ENCODE peak calls at places on chromosomes 16 and 17, in four cellular contexts. One of them, this sample, is unnamed.

GRCh38 chr16:2948807-2949704 is 15.0 kb upstream of the KREMEN2 start:
- DNase-seq in fibroblast of lung: no peak
- DNase-seq in heart right ventricle: no peak
- DNase-seq in ovary: peak; percentile 15
- DNase-seq in this sample: no peak

GRCh38 chr16:10598157-10598556 is 17.8 kb upstream of the EMP2 start:
- DNase-seq in ovary: no peak
- DNase-seq in fibroblast of lung: no peak
- DNase-seq in heart right ventricle: peak; percentile 74
- DNase-seq in this sample: peak; percentile 92

GRCh38 chr16:89484923-89485679 is 5.3 kb downstream of the ANKRD11 start:
- DNase-seq in fibroblast of lung: no peak
- DNase-seq in ovary: no peak
- DNase-seq in heart right ventricle: no peak
- DNase-seq in this sample: no peak

GRCh38 chr16:50266337-50267091 is at the start of gene ADCY7:
- DNase-seq in heart right ventricle: peak; percentile 49
- DNase-seq in fibroblast of lung: peak; percentile 91
- DNase-seq in ovary: peak; percentile 73
- DNase-seq in this sample: peak; percentile 84

GRCh38 chr17:4903051-4903818 is at the start of gene CHRNE:
- DNase-seq in heart right ventricle: peak; percentile 81
- DNase-seq in fibroblast of lung: peak; percentile 68
- DNase-seq in ovary: peak; percentile 73
- DNase-seq in this sample: peak; percentile 92

GRCh38 chr16:78317871-78318270 is 218.4 kb downstream of the WWOX start:
- DNase-seq in fibroblast of lung: no peak
- DNase-seq in ovary: no peak
- DNase-seq in heart right ventricle: peak; percentile 60
- DNase-seq in this sample: no peak

GRCh38 chr17:28326114-28326513 is 7.1 kb downstream of the TMEM97 start:
- DNase-seq in fibroblast of lung: no peak
- DNase-seq in ovary: no peak
- DNase-seq in heart right ventricle: no peak
- DNase-seq in this sample: no peak

GRCh38 chr16:5874899-5875298 is 777.3 kb upstream of the EEF2KMT start:
- DNase-seq in heart right ventricle: no peak
- DNase-seq in ovary: no peak
- DNase-seq in fibroblast of lung: peak; percentile 86
- DNase-seq in this sample: no peak

GRCh38 chr16:66840883-66841282 is 3.3 kb upstream of the CA7 start:
- DNase-seq in fibroblast of lung: no peak
- DNase-seq in heart right ventricle: no peak
- DNase-seq in ovary: no peak
- DNase-seq in this sample: no peak

GRCh38 chr16:81444448-81445121 is at the start of gene CMIP:
- DNase-seq in heart right ventricle: peak; percentile 87
- DNase-seq in ovary: peak; percentile 93
- DNase-seq in fibroblast of lung: peak; percentile 72
- DNase-seq in this sample: peak; percentile 85

GRCh38 chr17:7241047-7241733 is 1.1 kb downstream of the GABARAP start:
- DNase-seq in fibroblast of lung: no peak
- DNase-seq in ovary: no peak
- DNase-seq in heart right ventricle: no peak
- DNase-seq in this sample: no peak

GRCh38 chr16:17556276-17557052 is 85.7 kb upstream of the XYLT1 start:
- DNase-seq in heart right ventricle: no peak
- DNase-seq in ovary: no peak
- DNase-seq in fibroblast of lung: peak; percentile 63
- DNase-seq in this sample: no peak

GRCh38 chr17:60947100-60947499 is 269.4 kb downstream of the BCAS3 start:
- DNase-seq in ovary: no peak
- DNase-seq in fibroblast of lung: peak; percentile 62
- DNase-seq in heart right ventricle: no peak
- DNase-seq in this sample: no peak

GRCh38 chr17:8494506-8495111 is 58.9 kb downstream of the NDEL1 start:
- DNase-seq in fibroblast of lung: no peak
- DNase-seq in heart right ventricle: no peak
- DNase-seq in ovary: no peak
- DNase-seq in this sample: no peak

GRCh38 chr17:57143341-57143740 is 58.3 kb downstream of the AKAP1 start:
- DNase-seq in heart right ventricle: no peak
- DNase-seq in fibroblast of lung: peak; percentile 24
- DNase-seq in ovary: no peak
- DNase-seq in this sample: no peak

GRCh38 chr17:48413613-48414405 is 16.2 kb downstream of the SKAP1 start:
- DNase-seq in fibroblast of lung: no peak
- DNase-seq in ovary: no peak
- DNase-seq in heart right ventricle: no peak
- DNase-seq in this sample: no peak

GRCh38 chr17:47239663-47240374 is 13.8 kb upstream of the ITGB3 start:
- DNase-seq in fibroblast of lung: peak; percentile 97
- DNase-seq in ovary: no peak
- DNase-seq in heart right ventricle: peak; percentile 88
- DNase-seq in this sample: peak; percentile 65

GRCh38 chr16:30521873-30522641 is 4.3 kb downstream of the ZNF768 start:
- DNase-seq in heart right ventricle: no peak
- DNase-seq in ovary: no peak
- DNase-seq in fibroblast of lung: no peak
- DNase-seq in this sample: peak; percentile 43

GRCh38 chr16:14374451-14375131 is 255.5 kb downstream of the PARN start:
- DNase-seq in ovary: no peak
- DNase-seq in heart right ventricle: no peak
- DNase-seq in fibroblast of lung: no peak
- DNase-seq in this sample: no peak

GRCh38 chr16:66254751-66255150 is 111.7 kb upstream of the CDH5 start:
- DNase-seq in fibroblast of lung: peak; percentile 67
- DNase-seq in ovary: no peak
- DNase-seq in heart right ventricle: no peak
- DNase-seq in this sample: no peak

GRCh38 chr17:31537558-31537957 is 146.1 kb downstream of the RAB11FIP4 start:
- DNase-seq in fibroblast of lung: peak; percentile 63
- DNase-seq in heart right ventricle: no peak
- DNase-seq in ovary: peak; percentile 47
- DNase-seq in this sample: no peak

GRCh38 chr17:67027031-67027628 is 17.2 kb upstream of the CACNG1 start:
- DNase-seq in fibroblast of lung: peak; percentile 20
- DNase-seq in ovary: no peak
- DNase-seq in heart right ventricle: peak; percentile 23
- DNase-seq in this sample: no peak

GRCh38 chr17:43958953-43959352 is 5.2 kb upstream of the PYY start:
- DNase-seq in heart right ventricle: no peak
- DNase-seq in ovary: no peak
- DNase-seq in fibroblast of lung: no peak
- DNase-seq in this sample: no peak

GRCh38 chr17:29640413-29640812 is 17.7 kb upstream of the CORO6 start:
- DNase-seq in heart right ventricle: peak; percentile 23
- DNase-seq in fibroblast of lung: peak; percentile 60
- DNase-seq in ovary: no peak
- DNase-seq in this sample: no peak

GRCh38 chr17:42891539-42892152 is 9.0 kb upstream of the G6PC1 start:
- DNase-seq in ovary: peak; percentile 62
- DNase-seq in fibroblast of lung: peak; percentile 35
- DNase-seq in heart right ventricle: peak; percentile 66
- DNase-seq in this sample: no peak

GRCh38 chr16:1592446-1592845 is 19.4 kb downstream of the IFT140 start:
- DNase-seq in fibroblast of lung: no peak
- DNase-seq in heart right ventricle: no peak
- DNase-seq in ovary: no peak
- DNase-seq in this sample: no peak

GRCh38 chr16:27379919-27380318 is 22.1 kb upstream of the IL21R start:
- DNase-seq in fibroblast of lung: no peak
- DNase-seq in ovary: no peak
- DNase-seq in heart right ventricle: no peak
- DNase-seq in this sample: no peak

GRCh38 chr16:51723016-51723724 is 572.1 kb upstream of the SALL1 start:
- DNase-seq in ovary: no peak
- DNase-seq in heart right ventricle: no peak
- DNase-seq in fibroblast of lung: no peak
- DNase-seq in this sample: no peak

GRCh38 chr17:79570653-79571052 is 40.2 kb downstream of the RBFOX3 start:
- DNase-seq in heart right ventricle: no peak
- DNase-seq in fibroblast of lung: no peak
- DNase-seq in ovary: no peak
- DNase-seq in this sample: no peak

GRCh38 chr17:63024716-63025115 is 58.7 kb downstream of the TANC2 start:
- DNase-seq in fibroblast of lung: peak; percentile 79
- DNase-seq in heart right ventricle: no peak
- DNase-seq in ovary: no peak
- DNase-seq in this sample: no peak

GRCh38 chr17:76679242-76679641 is 31.5 kb downstream of the MXRA7 start:
- DNase-seq in fibroblast of lung: no peak
- DNase-seq in heart right ventricle: no peak
- DNase-seq in ovary: no peak
- DNase-seq in this sample: no peak
- H3K36me3 ChIP-seq in fibroblast of lung: peaks cover 13% of the 10 kb centered on the region
- H3K36me3 ChIP-seq in heart right ventricle: peaks cover 15% of the 10 kb centered on the region
- H3K36me3 ChIP-seq in ovary: no peaks in the 10 kb centered on the region
- H3K36me3 ChIP-seq in this sample: no peaks in the 10 kb centered on the region

GRCh38 chr17:82081546-82081945 is 15.9 kb upstream of the DUS1L start:
- DNase-seq in heart right ventricle: no peak
- DNase-seq in ovary: no peak
- DNase-seq in fibroblast of lung: no peak
- DNase-seq in this sample: no peak
- H3K36me3 ChIP-seq in heart right ventricle: peaks cover 54% of the 10 kb centered on the region
- H3K36me3 ChIP-seq in ovary: no peaks in the 10 kb centered on the region
- H3K36me3 ChIP-seq in fibroblast of lung: peaks cover 57% of the 10 kb centered on the region
- H3K36me3 ChIP-seq in this sample: peaks cover 38% of the 10 kb centered on the region

GRCh38 chr17:74903671-74904070 is 10.2 kb upstream of the FADS6 start:
- DNase-seq in fibroblast of lung: no peak
- DNase-seq in heart right ventricle: no peak
- DNase-seq in ovary: no peak
- DNase-seq in this sample: no peak
- H3K36me3 ChIP-seq in fibroblast of lung: no peaks in the 10 kb centered on the region
- H3K36me3 ChIP-seq in heart right ventricle: no peaks in the 10 kb centered on the region
- H3K36me3 ChIP-seq in ovary: no peaks in the 10 kb centered on the region
- H3K36me3 ChIP-seq in this sample: no peaks in the 10 kb centered on the region

GRCh38 chr17:17143501-17143900 is 62.6 kb downstream of the PLD6 start:
- DNase-seq in ovary: no peak
- DNase-seq in heart right ventricle: no peak
- DNase-seq in fibroblast of lung: no peak
- DNase-seq in this sample: no peak
- H3K36me3 ChIP-seq in ovary: no peaks in the 10 kb centered on the region
- H3K36me3 ChIP-seq in heart right ventricle: peaks cover 65% of the 10 kb centered on the region
- H3K36me3 ChIP-seq in fibroblast of lung: peaks cover 26% of the 10 kb centered on the region
- H3K36me3 ChIP-seq in this sample: peaks cover 26% of the 10 kb centered on the region

GRCh38 chr16:15599303-15600070 is 43.5 kb downstream of the MARF1 start:
- DNase-seq in heart right ventricle: no peak
- DNase-seq in fibroblast of lung: no peak
- DNase-seq in ovary: peak; percentile 4
- DNase-seq in this sample: no peak

GRCh38 chr16:15597135-15597534 is 45.8 kb downstream of the MARF1 start:
- DNase-seq in ovary: peak; percentile 1
- DNase-seq in fibroblast of lung: no peak
- DNase-seq in heart right ventricle: no peak
- DNase-seq in this sample: no peak

GRCh38 chr16:15597822-15598647 is 44.9 kb downstream of the MARF1 start:
- DNase-seq in heart right ventricle: no peak
- DNase-seq in fibroblast of lung: no peak
- DNase-seq in ovary: no peak
- DNase-seq in this sample: no peak

GRCh38 chr16:15601212-15601879 is 41.6 kb downstream of the MARF1 start:
- DNase-seq in heart right ventricle: no peak
- DNase-seq in fibroblast of lung: no peak
- DNase-seq in ovary: no peak
- DNase-seq in this sample: no peak

GRCh38 chr16:15598648-15599190 is 44.2 kb downstream of the MARF1 start:
- DNase-seq in heart right ventricle: no peak
- DNase-seq in ovary: peak; percentile 10
- DNase-seq in fibroblast of lung: no peak
- DNase-seq in this sample: no peak
- H3K36me3 ChIP-seq in heart right ventricle: peaks cover 76% of the 10 kb centered on the region
- H3K36me3 ChIP-seq in ovary: no peaks in the 10 kb centered on the region
- H3K36me3 ChIP-seq in fibroblast of lung: peaks cover 16% of the 10 kb centered on the region
- H3K36me3 ChIP-seq in this sample: peaks cover 29% of the 10 kb centered on the region

GRCh38 chr16:73713817-73714495 is 582.7 kb upstream of the PSMD7 start:
- DNase-seq in heart right ventricle: peak; percentile 6
- DNase-seq in fibroblast of lung: no peak
- DNase-seq in ovary: no peak
- DNase-seq in this sample: peak; percentile 32
- H3K36me3 ChIP-seq in heart right ventricle: no peaks in the 10 kb centered on the region
- H3K36me3 ChIP-seq in fibroblast of lung: no peaks in the 10 kb centered on the region
- H3K36me3 ChIP-seq in ovary: no peaks in the 10 kb centered on the region
- H3K36me3 ChIP-seq in this sample: no peaks in the 10 kb centered on the region

GRCh38 chr17:35185849-35186248 is 8.3 kb downstream of the SLC35G3 start:
- DNase-seq in ovary: no peak
- DNase-seq in fibroblast of lung: no peak
- DNase-seq in heart right ventricle: no peak
- DNase-seq in this sample: no peak

GRCh38 chr17:35187481-35187880 is 6.7 kb downstream of the SLC35G3 start:
- DNase-seq in fibroblast of lung: no peak
- DNase-seq in heart right ventricle: no peak
- DNase-seq in ovary: no peak
- DNase-seq in this sample: no peak

GRCh38 chr17:35188111-35188510 is 6.1 kb downstream of the SLC35G3 start:
- DNase-seq in heart right ventricle: no peak
- DNase-seq in ovary: no peak
- DNase-seq in fibroblast of lung: no peak
- DNase-seq in this sample: no peak

GRCh38 chr17:35183332-35183731 is 10.9 kb downstream of the SLC35G3 start:
- DNase-seq in heart right ventricle: no peak
- DNase-seq in ovary: no peak
- DNase-seq in fibroblast of lung: no peak
- DNase-seq in this sample: no peak

GRCh38 chr17:35184274-35184673 is 9.9 kb downstream of the SLC35G3 start:
- DNase-seq in ovary: no peak
- DNase-seq in heart right ventricle: no peak
- DNase-seq in fibroblast of lung: no peak
- DNase-seq in this sample: no peak
- H3K36me3 ChIP-seq in ovary: no peaks in the 10 kb centered on the region
- H3K36me3 ChIP-seq in heart right ventricle: no peaks in the 10 kb centered on the region
- H3K36me3 ChIP-seq in fibroblast of lung: no peaks in the 10 kb centered on the region
- H3K36me3 ChIP-seq in this sample: no peaks in the 10 kb centered on the region

GRCh38 chr17:39627170-39627716 is 491 bp downstream of the PPP1R1B start:
- DNase-seq in ovary: no peak
- DNase-seq in fibroblast of lung: no peak
- DNase-seq in heart right ventricle: no peak
- DNase-seq in this sample: no peak
- H3K36me3 ChIP-seq in ovary: no peaks in the 10 kb centered on the region
- H3K36me3 ChIP-seq in fibroblast of lung: no peaks in the 10 kb centered on the region
- H3K36me3 ChIP-seq in heart right ventricle: no peaks in the 10 kb centered on the region
- H3K36me3 ChIP-seq in this sample: no peaks in the 10 kb centered on the region

This sample was measured in colonic mucosa.